ENCODE peak calls at places on chromosome 13, in nine cellular contexts. X is GM12892, O is stomach, Z is H54, F is HCT116, Y is esophagus squamous epithelium, A is Peyer's patch, D is ovary, M is NB4. R is an unnamed sample.

GRCh38 chr13:29536853-29537252 is 58.6 kb downstream of the SLC7A1 start:
- DNase-seq in X (no peak), O (no peak), Z (no peak), F (no peak), Y (no peak), A (peak; percentile 21), D (no peak), M (no peak), R (no peak)

GRCh38 chr13:79660361-79660760 is 179.4 kb downstream of the NDFIP2 start:
- DNase-seq in X (no peak), O (no peak), Z (no peak), F (no peak), Y (no peak), A (no peak), D (no peak), M (no peak), R (no peak)

GRCh38 chr13:46751811-46752635 is 44.9 kb downstream of the ESD start:
- DNase-seq in X (no peak), O (no peak), Z (no peak), F (no peak), Y (no peak), A (peak; percentile 54), D (no peak), M (peak; percentile 87), R (no peak)

GRCh38 chr13:39590466-39591036 is 12.4 kb downstream of the LHFPL6 start:
- DNase-seq in X (no peak), O (no peak), Z (no peak), F (no peak), Y (no peak), A (no peak), D (no peak), M (no peak), R (no peak)

GRCh38 chr13:46580362-46580839 is 27.4 kb downstream of the LRCH1 start:
- DNase-seq in X (no peak), O (no peak), Z (no peak), F (no peak), Y (no peak), A (no peak), D (no peak), M (no peak), R (no peak)

GRCh38 chr13:41231786-41232185 is 31.6 kb downstream of the MTRF1 start:
- DNase-seq in X (no peak), O (peak; percentile 83), Z (no peak), F (no peak), Y (no peak), A (no peak), D (no peak), M (no peak), R (no peak)

GRCh38 chr13:34731486-34731885 is 210.6 kb upstream of the NBEA start:
- DNase-seq in X (no peak), O (no peak), Z (no peak), F (no peak), Y (no peak), A (no peak), D (no peak), M (no peak), R (no peak)

GRCh38 chr13:60230593-60230992 is 66.9 kb upstream of the DIAPH3 start:
- DNase-seq in X (no peak), O (no peak), Z (no peak), F (no peak), Y (no peak), A (no peak), D (no peak), M (no peak), R (no peak)

GRCh38 chr13:30034448-30034795 is 184.0 kb upstream of the UBL3 start:
- DNase-seq in X (no peak), O (no peak), Z (no peak), F (no peak), Y (no peak), A (no peak), D (no peak), M (no peak), R (no peak)

GRCh38 chr13:74325106-74325505 is 190.9 kb upstream of the KLF12 start:
- DNase-seq in X (no peak), O (no peak), Z (no peak), F (no peak), Y (no peak), A (no peak), D (no peak), M (no peak), R (no peak)

GRCh38 chr13:90302113-90302512 is 1045.4 kb upstream of the MIR17HG start:
- DNase-seq in X (no peak), O (no peak), Z (peak; percentile 30), F (no peak), Y (no peak), A (no peak), D (no peak), M (no peak), R (no peak)

GRCh38 chr13:43203781-43204180 is 180.4 kb downstream of the DNAJC15 start:
- DNase-seq in X (no peak), O (no peak), Z (no peak), F (no peak), Y (no peak), A (no peak), D (no peak), M (no peak), R (no peak)

GRCh38 chr13:105340061-105340606 is 1195.3 kb downstream of the EFNB2 start:
- DNase-seq in X (no peak), O (no peak), Z (no peak), F (no peak), Y (no peak), A (no peak), D (no peak), M (no peak), R (no peak)

GRCh38 chr13:89925107-89925506 is 1422.4 kb upstream of the MIR17HG start:
- DNase-seq in X (no peak), O (no peak), Z (no peak), F (peak; percentile 10), Y (no peak), A (no peak), D (no peak), M (peak; percentile 38), R (no peak)

GRCh38 chr13:44305845-44306244 is 67.8 kb upstream of the SERP2 start:
- DNase-seq in X (no peak), O (peak; percentile 70), Z (no peak), F (no peak), Y (no peak), A (no peak), D (no peak), M (no peak), R (no peak)

GRCh38 chr13:74695021-74695800 is 561.0 kb upstream of the KLF12 start:
- DNase-seq in X (no peak), O (no peak), Z (no peak), F (no peak), Y (no peak), A (no peak), D (no peak), M (no peak), R (no peak)

DNA sequence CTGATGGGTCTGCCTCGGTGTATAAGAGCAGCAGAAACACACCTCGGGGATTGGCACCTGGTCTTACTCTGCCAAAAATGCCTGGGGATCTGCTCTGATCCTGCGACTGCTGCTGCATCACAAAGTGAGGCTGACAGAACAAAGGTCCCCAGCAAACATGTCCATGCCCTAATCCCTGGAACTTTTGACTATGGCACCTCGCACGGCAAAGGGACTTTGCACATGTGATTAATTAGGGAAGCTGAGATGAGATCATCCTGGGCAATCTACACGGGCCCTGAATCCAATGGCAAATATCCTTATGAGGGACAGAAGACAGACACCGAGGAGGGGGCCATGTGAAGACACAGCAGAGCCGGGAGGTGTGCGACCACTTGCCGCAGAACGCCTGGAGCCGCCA is 8.5 kb downstream of the GGACT start:
- DNase-seq in X (no peak), O (no peak), Z (no peak), F (no peak), Y (no peak), A (peak; percentile 50), D (no peak), M (no peak), R (no peak)
- TF ChIP-seq POLR2A in X (no peak), O (no peak), Z (no peak), F (no peak), Y (no peak), A (no peak), D (no peak), M (no peak), R (no peak)

DNA sequence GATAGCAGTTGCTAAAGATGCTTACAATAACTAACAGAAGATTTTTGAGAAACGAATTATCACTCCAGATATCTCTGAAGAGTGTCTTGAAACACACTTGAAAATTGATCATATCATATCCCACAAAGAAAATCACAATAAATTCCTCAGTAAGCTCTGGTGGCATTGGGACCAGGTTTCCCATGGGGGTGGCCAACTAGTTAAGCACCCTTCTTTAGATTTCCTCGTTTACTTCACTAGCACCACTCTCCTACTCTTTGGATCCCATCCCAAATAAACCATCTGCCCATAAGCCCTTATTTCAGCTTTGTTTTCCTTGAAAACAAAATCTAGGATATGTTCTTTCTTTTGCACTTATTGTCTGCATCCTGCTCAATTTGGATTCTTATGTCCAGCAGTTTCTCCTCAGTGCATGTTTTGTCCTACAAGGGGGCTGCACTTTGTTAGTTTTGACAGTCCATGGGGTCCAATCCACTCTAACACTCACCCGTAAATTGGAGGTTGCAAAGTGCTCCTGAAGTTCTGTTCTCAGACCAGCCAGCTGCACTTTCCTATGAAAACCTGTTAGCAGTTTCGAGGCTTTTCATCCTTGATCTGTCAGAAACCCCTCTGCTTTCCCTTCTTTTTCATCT is 40.3 kb upstream of the FAM124A start:
- DNase-seq in X (no peak), O (no peak), Z (no peak), F (no peak), Y (no peak), A (no peak), D (no peak), M (no peak), R (no peak)
- TF ChIP-seq POLR2A in X (no peak), O (no peak), Z (no peak), F (no peak), Y (no peak), A (no peak), D (no peak), M (no peak), R (no peak)

GRCh38 chr13:112689498-112690241 is at the start of gene ATP11A:
- DNase-seq in X (peak; percentile 91), O (peak; percentile 92), Z (peak; percentile 100), F (peak; percentile 47), Y (peak; percentile 32), A (peak; percentile 93), D (peak; percentile 93), M (peak; percentile 94), R (peak; percentile 89)
- TF ChIP-seq POLR2A in X (peak; percentile 81), O (no peak), Z (peak; percentile 63), F (no peak), Y (peak; percentile 64), A (peak; percentile 90), D (peak; percentile 89), M (peak; percentile 95), R (no peak)

DNA sequence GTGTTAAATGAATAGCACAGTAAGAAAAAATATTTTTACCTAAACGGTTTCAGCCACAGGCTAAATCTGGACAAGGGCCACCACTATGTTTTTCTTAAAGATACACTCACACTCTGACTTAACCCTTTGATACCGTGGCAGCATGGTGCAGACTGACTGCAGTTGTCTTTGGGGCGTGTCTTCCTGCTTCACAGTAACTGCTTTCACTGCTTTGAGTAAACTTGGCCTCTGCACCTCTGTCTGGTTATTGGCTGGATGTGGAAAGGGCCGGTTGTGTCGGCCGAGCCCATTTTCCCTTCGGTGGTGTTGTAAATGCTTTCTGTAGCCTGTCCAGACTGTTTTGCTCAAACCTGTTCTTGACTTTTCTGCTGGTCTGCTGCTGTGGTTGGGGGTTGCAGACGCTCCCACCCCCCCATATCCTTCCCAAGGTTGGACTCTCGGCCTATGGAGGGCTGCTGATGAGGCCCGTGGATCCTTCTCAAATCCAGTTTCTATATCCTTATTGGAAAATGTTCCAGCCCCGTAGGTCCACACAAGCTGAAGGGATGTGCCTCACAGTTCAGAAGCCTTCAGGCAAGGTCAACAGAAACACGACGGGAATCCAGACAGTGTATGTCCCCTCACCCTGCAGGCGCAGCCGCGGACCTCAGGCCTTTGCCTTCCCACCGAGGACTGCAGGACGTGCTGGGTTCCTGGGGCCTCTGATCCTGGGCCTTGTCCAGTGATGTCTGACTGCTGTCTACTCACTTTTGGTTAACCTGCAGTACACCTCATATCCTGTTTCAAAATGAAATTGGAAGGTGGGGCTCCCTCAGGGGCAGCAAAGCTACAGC is 90.2 kb upstream of the RNF113B start:
- DNase-seq in X (no peak), O (peak; percentile 60), Z (no peak), F (no peak), Y (no peak), A (no peak), D (no peak), M (no peak), R (no peak)
- TF ChIP-seq POLR2A in X (no peak), O (no peak), Z (no peak), F (no peak), Y (no peak), A (no peak), D (no peak), M (no peak), R (no peak)